ENCODE peak calls at places on chromosomes 3 and 15, in seven cellular contexts. U is GM10248, R is nephron progenitor cell, W is tibial artery, P is SK-N-SH, O is A549, Q is mucosa of descending colon. F is an unnamed sample.

GRCh38 chr15:67834593-67835348 is 5.1 kb downstream of the RNU6-1 start:
- DNase-seq in U (no peak), R (peak), W (no peak), P (no peak), O (no peak), Q (no peak), F (no peak)

GRCh38 chr3:126355251-126355650 is 2.0 kb downstream of the KLF15 start:
- DNase-seq in U (no peak), R (no peak), W (peak), P (no peak), O (no peak), Q (no peak), F (no peak)

GRCh38 chr3:195859846-195860411 is 48.2 kb upstream of the MUC4 start:
- DNase-seq in U (no peak), R (no peak), W (no peak), P (no peak), O (no peak), Q (no peak), F (no peak)

GRCh38 chr3:149377408-149378111 is at the start of gene TM4SF1:
- DNase-seq in U (no peak), R (no peak), W (peak), P (no peak), O (peak), Q (peak), F (peak)

GRCh38 chr15:48086582-48086981 is 34.2 kb upstream of the SLC24A5 start:
- DNase-seq in U (no peak), R (no peak), W (no peak), P (no peak), O (no peak), Q (no peak), F (peak)

GRCh38 chr3:96814581-96815567 is at the start of gene EPHA6:
- DNase-seq in U (no peak), R (peak), W (no peak), P (peak), O (no peak), Q (peak), F (no peak)

GRCh38 chr3:195748661-195749060 is 27.9 kb downstream of the MUC20 start:
- DNase-seq in U (no peak), R (no peak), W (no peak), P (peak), O (no peak), Q (peak), F (no peak)

GRCh38 chr3:12138044-12138443 is 20.7 kb downstream of the TIMP4 start:
- DNase-seq in U (peak), R (peak), W (peak), P (no peak), O (peak), Q (peak), F (peak)

GRCh38 chr3:101043687-101044078 is 50.5 kb upstream of the ABI3BP start:
- DNase-seq in U (no peak), R (no peak), W (no peak), P (no peak), O (no peak), Q (no peak), F (no peak)

GRCh38 chr15:64017082-64017588 is 29.1 kb downstream of the DAPK2 start:
- DNase-seq in U (no peak), R (no peak), W (no peak), P (no peak), O (peak), Q (no peak), F (peak)

GRCh38 chr3:154886437-154886836 is 193.7 kb upstream of the MME start:
- DNase-seq in U (no peak), R (no peak), W (no peak), P (peak), O (no peak), Q (no peak), F (peak)

GRCh38 chr3:140296796-140297352 is 361.9 kb downstream of the CLSTN2 start:
- DNase-seq in U (no peak), R (no peak), W (no peak), P (no peak), O (no peak), Q (no peak), F (peak)

GRCh38 chr3:64954995-64955636 is 267.3 kb upstream of the ADAMTS9 start:
- DNase-seq in U (no peak), R (peak), W (peak), P (peak), O (no peak), Q (peak), F (no peak)

GRCh38 chr15:78229431-78230406 is 4.6 kb downstream of the ACSBG1 start:
- DNase-seq in U (no peak), R (no peak), W (no peak), P (no peak), O (no peak), Q (no peak), F (no peak)

GRCh38 chr3:48756640-48757039 is 39.6 kb upstream of the IP6K2 start:
- DNase-seq in U (no peak), R (no peak), W (no peak), P (no peak), O (no peak), Q (no peak), F (no peak)

GRCh38 chr3:46851364-46852328 is 11.6 kb downstream of the MYL3 start:
- DNase-seq in U (no peak), R (no peak), W (no peak), P (no peak), O (no peak), Q (no peak), F (no peak)

GRCh38 chr3:24249523-24249922 is 245.1 kb downstream of the THRB start:
- DNase-seq in U (no peak), R (no peak), W (no peak), P (no peak), O (no peak), Q (no peak), F (no peak)

GRCh38 chr3:101940521-101940992 is 91.2 kb downstream of the NFKBIZ start:
- DNase-seq in U (no peak), R (peak), W (peak), P (peak), O (peak), Q (no peak), F (peak)

GRCh38 chr3:130820976-130821375 is 72.9 kb upstream of the ATP2C1 start:
- DNase-seq in U (no peak), R (no peak), W (no peak), P (no peak), O (peak), Q (no peak), F (peak)

GRCh38 chr3:5972586-5972985 is 785.1 kb downstream of the EDEM1 start:
- DNase-seq in U (no peak), R (no peak), W (no peak), P (no peak), O (no peak), Q (no peak), F (no peak)

GRCh38 chr15:68384451-68385239 is 47.3 kb downstream of the ITGA11 start:
- DNase-seq in U (no peak), R (no peak), W (peak), P (peak), O (peak), Q (no peak), F (peak)

GRCh38 chr3:58008140-58009025 is at the start of gene FLNB:
- DNase-seq in U (peak), R (peak), W (peak), P (peak), O (peak), Q (peak), F (peak)

GRCh38 chr3:177452487-177452886 is 255.2 kb upstream of the TBL1XR1 start:
- DNase-seq in U (no peak), R (no peak), W (no peak), P (no peak), O (peak), Q (no peak), F (peak)

GRCh38 chr3:120147072-120147871 is 53.0 kb upstream of the GSK3B start:
- DNase-seq in U (peak), R (no peak), W (no peak), P (no peak), O (peak), Q (no peak), F (no peak)

GRCh38 chr3:1969269-1969668 is 129.4 kb upstream of the CNTN4 start:
- DNase-seq in U (no peak), R (no peak), W (no peak), P (no peak), O (no peak), Q (no peak), F (no peak)

GRCh38 chr15:48373855-48374421 is 42.7 kb downstream of the DUT start:
- DNase-seq in U (no peak), R (no peak), W (peak), P (no peak), O (peak), Q (no peak), F (peak)

GRCh38 chr15:35134269-35134668 is 49.2 kb upstream of the NANOGP8 start:
- DNase-seq in U (no peak), R (no peak), W (no peak), P (no peak), O (no peak), Q (no peak), F (no peak)

GRCh38 chr15:24862726-24863521 is 91.9 kb upstream of the SNRPN start:
- DNase-seq in U (no peak), R (no peak), W (no peak), P (no peak), O (no peak), Q (no peak), F (no peak)

GRCh38 chr15:72591361-72591760 is 63.1 kb upstream of the GOLGA6B start:
- DNase-seq in U (no peak), R (no peak), W (no peak), P (no peak), O (no peak), Q (no peak), F (peak)

GRCh38 chr3:42539871-42540714 is 37.6 kb downstream of the VIPR1 start:
- DNase-seq in U (peak), R (peak), W (no peak), P (peak), O (peak), Q (peak), F (peak)

GRCh38 chr3:184145120-184145524 is 10.0 kb downstream of the EIF2B5 start:
- DNase-seq in U (no peak), R (no peak), W (no peak), P (peak), O (peak), Q (peak), F (peak)
- TF ChIP-seq CTCF in U (no peak), R (peak), W (peak), P (peak), O (peak), Q (no peak), F (peak)

DNA sequence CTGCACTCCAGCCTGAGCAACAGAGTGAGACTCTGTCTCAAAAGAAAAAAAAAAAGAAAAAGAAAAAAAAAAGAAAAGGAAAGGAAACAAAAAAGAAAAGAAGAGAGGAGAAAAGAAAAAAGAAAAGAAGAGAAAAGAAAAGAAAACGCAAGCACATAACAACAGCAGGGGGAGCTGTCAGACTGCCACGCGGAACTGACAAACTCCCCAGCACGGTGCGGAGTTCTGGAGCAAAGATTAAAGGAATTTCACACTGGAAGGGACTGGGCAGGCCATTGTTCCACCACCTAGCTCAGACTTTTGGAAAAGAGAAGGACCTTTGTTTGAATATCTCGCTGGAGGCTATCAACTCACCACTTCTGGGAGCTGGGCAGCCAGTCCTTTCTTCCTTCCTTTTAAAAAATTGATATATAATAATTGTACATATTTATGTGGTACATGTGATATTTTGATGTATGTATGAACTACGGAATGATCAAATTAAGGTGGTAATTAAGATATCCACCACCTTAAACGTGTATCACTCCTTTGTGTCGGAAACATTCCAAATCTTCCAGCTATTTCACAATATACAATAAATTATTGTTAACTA is 40.5 kb downstream of the DPPA2 start:
- DNase-seq in U (no peak), R (peak), W (no peak), P (peak), O (peak), Q (no peak), F (peak)
- TF ChIP-seq CTCF in U (peak), R (peak), W (peak), P (peak), O (peak), Q (no peak), F (peak)

DNA sequence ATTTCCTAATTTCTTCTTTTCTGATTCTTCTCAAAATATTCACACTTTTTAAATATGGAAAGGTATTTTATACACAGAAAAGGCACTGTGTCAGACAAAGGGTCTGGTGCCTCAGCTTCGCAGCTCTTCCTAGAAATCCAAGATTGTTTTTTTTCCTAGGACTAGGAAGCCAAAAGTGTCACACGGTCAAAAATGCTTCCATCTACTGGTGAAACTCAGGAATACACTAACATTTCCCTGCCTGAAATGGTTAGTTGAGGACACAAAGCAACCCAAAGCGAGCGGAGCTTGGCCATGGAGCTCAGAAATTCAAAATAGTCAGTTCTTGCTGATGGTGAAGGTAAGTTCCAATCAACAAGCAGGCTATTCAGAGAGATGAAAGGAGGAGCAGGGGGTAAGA is 426.5 kb upstream of the RASGRP1 start:
- DNase-seq in U (no peak), R (no peak), W (peak), P (peak), O (peak), Q (no peak), F (peak)
- TF ChIP-seq CTCF in U (no peak), R (peak), W (peak), P (peak), O (peak), Q (no peak), F (peak)

GRCh38 chr15:29937956-29938355 is 115.7 kb upstream of the TJP1 start:
- DNase-seq in U (no peak), R (no peak), W (no peak), P (no peak), O (no peak), Q (no peak), F (peak)

GRCh38 chr15:29936353-29937049 is 114.2 kb upstream of the TJP1 start:
- DNase-seq in U (no peak), R (no peak), W (no peak), P (no peak), O (no peak), Q (no peak), F (peak)

GRCh38 chr15:29934251-29934650 is 112.0 kb upstream of the TJP1 start:
- DNase-seq in U (no peak), R (no peak), W (no peak), P (no peak), O (peak), Q (no peak), F (peak)

GRCh38 chr15:29933043-29933442 is 110.8 kb upstream of the TJP1 start:
- DNase-seq in U (no peak), R (no peak), W (no peak), P (no peak), O (peak), Q (no peak), F (peak)

DNA sequence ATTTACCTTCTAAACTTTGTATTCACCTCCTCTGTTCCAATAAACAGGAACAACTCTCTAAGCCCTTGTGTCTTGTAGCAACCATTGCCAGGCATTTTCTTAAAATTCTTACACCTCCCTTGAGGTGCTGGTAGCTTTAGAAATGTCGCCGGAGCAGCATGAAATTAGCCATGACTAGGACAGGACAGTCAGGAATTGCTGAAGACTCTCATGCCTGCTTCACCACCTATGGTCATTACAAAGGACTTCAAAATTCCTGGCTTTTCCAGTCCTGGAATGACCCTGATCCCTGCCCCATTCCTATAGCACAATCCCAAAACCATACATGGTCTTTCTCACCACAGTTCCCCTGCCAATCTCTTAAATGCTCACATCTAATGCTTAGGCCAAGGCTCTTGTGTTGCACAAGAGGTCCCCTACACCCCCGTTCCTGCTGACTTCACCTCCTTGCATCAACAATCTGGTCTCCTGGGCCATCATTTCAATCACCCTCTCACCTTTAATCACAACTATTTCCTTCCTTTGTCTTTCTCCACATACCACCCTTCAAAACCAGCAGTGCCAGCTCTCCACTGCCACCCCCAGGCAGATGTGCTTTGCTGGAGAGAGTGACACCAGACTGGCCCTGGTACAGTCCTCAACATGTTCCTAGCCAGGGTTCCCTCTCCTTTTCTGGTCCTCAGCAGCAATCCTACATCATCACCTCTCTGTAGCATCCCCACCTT is 113.2 kb upstream of the TJP1 start:
- DNase-seq in U (no peak), R (no peak), W (no peak), P (no peak), O (peak), Q (peak), F (peak)
- TF ChIP-seq CTCF in U (peak), R (no peak), W (peak), P (no peak), O (peak), Q (no peak), F (peak)